ENCODE peak calls at places on chromosomes 6 and 20, in seven cellular contexts. H is IMR-90, M is K562, G is HepG2, C is HCT116, R is H1, V is GM12878. W is an unnamed sample.

GRCh38 chr6:47097092-47097945 is 55.2 kb upstream of the ADGRF1 start:
- DNase-seq in H (peak), M (peak), G (peak), C (peak), R (peak), V (peak), W (peak)

GRCh38 chr6:141097471-141097870 is 1035.3 kb upstream of the GJE1 start:
- DNase-seq in H (no peak), M (no peak), G (no peak), C (no peak), R (no peak), V (no peak), W (no peak)

GRCh38 chr6:22363166-22363965 is 66.5 kb upstream of the PRL start:
- DNase-seq in H (no peak), M (no peak), G (peak), C (no peak), R (no peak), V (no peak), W (peak)

GRCh38 chr20:55782861-55783260 is 222.5 kb downstream of the CBLN4 start:
- DNase-seq in H (no peak), M (no peak), G (no peak), C (no peak), R (no peak), V (no peak), W (no peak)

GRCh38 chr6:159254186-159254585 is 85.0 kb downstream of the FNDC1 start:
- DNase-seq in H (no peak), M (no peak), G (no peak), C (no peak), R (no peak), V (no peak), W (no peak)

GRCh38 chr20:22217712-22218352 is 366.5 kb downstream of the FOXA2 start:
- DNase-seq in H (no peak), M (no peak), G (no peak), C (no peak), R (no peak), V (no peak), W (no peak)

GRCh38 chr20:22232473-22232872 is 351.9 kb downstream of the FOXA2 start:
- DNase-seq in H (no peak), M (no peak), G (no peak), C (no peak), R (no peak), V (peak), W (no peak)

GRCh38 chr6:126060400-126060799 is 74.1 kb downstream of the TRMT11 start:
- DNase-seq in H (no peak), M (no peak), G (peak), C (no peak), R (no peak), V (no peak), W (no peak)

GRCh38 chr6:10138917-10139316 is 276.0 kb downstream of the TFAP2A start:
- DNase-seq in H (peak), M (no peak), G (no peak), C (no peak), R (no peak), V (no peak), W (peak)

GRCh38 chr6:123295181-123295580 is 299.1 kb downstream of the CLVS2 start:
- DNase-seq in H (no peak), M (no peak), G (no peak), C (no peak), R (no peak), V (no peak), W (no peak)

GRCh38 chr20:36407196-36407733 is 101.1 kb downstream of the DLGAP4 start:
- DNase-seq in H (peak), M (no peak), G (no peak), C (no peak), R (no peak), V (no peak), W (no peak)

GRCh38 chr6:7067305-7067704 is 40.5 kb upstream of the RREB1 start:
- DNase-seq in H (no peak), M (no peak), G (no peak), C (no peak), R (no peak), V (no peak), W (no peak)

GRCh38 chr20:44739952-44740351 is 5.7 kb upstream of the KCNK15 start:
- DNase-seq in H (no peak), M (no peak), G (no peak), C (no peak), R (no peak), V (no peak), W (no peak)

GRCh38 chr6:63764318-63764916 is 128.8 kb downstream of the PHF3 start:
- DNase-seq in H (peak), M (peak), G (peak), C (peak), R (no peak), V (peak), W (no peak)

GRCh38 chr6:143609501-143609900 is 68.3 kb upstream of the PHACTR2 start:
- DNase-seq in H (no peak), M (no peak), G (no peak), C (no peak), R (no peak), V (no peak), W (no peak)

GRCh38 chr6:112245511-112246203 is 8.7 kb downstream of the LAMA4 start:
- DNase-seq in H (peak), M (no peak), G (no peak), C (no peak), R (no peak), V (no peak), W (no peak)

GRCh38 chr6:13425270-13425905 is 62.0 kb downstream of the GFOD1 start:
- DNase-seq in H (no peak), M (no peak), G (no peak), C (no peak), R (no peak), V (no peak), W (no peak)

GRCh38 chr6:116329156-116329555 is 41.6 kb upstream of the DSE start:
- DNase-seq in H (peak), M (no peak), G (no peak), C (no peak), R (no peak), V (no peak), W (no peak)

GRCh38 chr20:7161690-7162089 is 394.2 kb downstream of the BMP2 start:
- DNase-seq in H (no peak), M (no peak), G (peak), C (no peak), R (no peak), V (no peak), W (no peak)

GRCh38 chr6:128487746-128488145 is 32.7 kb downstream of the PTPRK start:
- DNase-seq in H (peak), M (no peak), G (no peak), C (no peak), R (no peak), V (no peak), W (no peak)

GRCh38 chr6:117079946-117080345 is 185.4 kb upstream of the VGLL2 start:
- DNase-seq in H (no peak), M (no peak), G (no peak), C (no peak), R (no peak), V (no peak), W (no peak)

GRCh38 chr6:147434508-147434907 is 74.0 kb upstream of the SAMD5 start:
- DNase-seq in H (peak), M (no peak), G (no peak), C (no peak), R (no peak), V (no peak), W (no peak)

GRCh38 chr6:142781124-142781523 is 163.9 kb downstream of the HIVEP2 start:
- DNase-seq in H (no peak), M (no peak), G (no peak), C (no peak), R (no peak), V (no peak), W (no peak)

GRCh38 chr6:170206317-170206621 is 84.6 kb downstream of the DLL1 start:
- DNase-seq in H (no peak), M (no peak), G (no peak), C (no peak), R (no peak), V (no peak), W (no peak)

GRCh38 chr6:5547571-5547970 is 286.3 kb downstream of the FARS2 start:
- DNase-seq in H (no peak), M (no peak), G (no peak), C (no peak), R (no peak), V (no peak), W (no peak)

GRCh38 chr6:17311595-17312311 is 30.6 kb downstream of the RBM24 start:
- DNase-seq in H (peak), M (peak), G (peak), C (no peak), R (no peak), V (no peak), W (peak)

GRCh38 chr20:47127986-47128385 is 228.5 kb downstream of the ZMYND8 start:
- DNase-seq in H (no peak), M (no peak), G (no peak), C (no peak), R (no peak), V (no peak), W (no peak)

GRCh38 chr6:75349262-75349984 is 64.8 kb upstream of the TMEM30A start:
- DNase-seq in H (peak), M (peak), G (no peak), C (no peak), R (peak), V (no peak), W (no peak)

GRCh38 chr6:137117605-137118004 is 55.8 kb downstream of the IL22RA2 start:
- DNase-seq in H (no peak), M (no peak), G (no peak), C (no peak), R (no peak), V (no peak), W (no peak)

GRCh38 chr6:128731249-128732165 is 151.4 kb upstream of the LAMA2 start:
- DNase-seq in H (peak), M (no peak), G (peak), C (peak), R (no peak), V (no peak), W (peak)

GRCh38 chr6:122726649-122727048 is 52.9 kb upstream of the FABP7 start:
- DNase-seq in H (peak), M (no peak), G (peak), C (no peak), R (no peak), V (no peak), W (no peak)

GRCh38 chr6:143397229-143398222 is 53.0 kb downstream of the ADAT2 start:
- DNase-seq in H (peak), M (no peak), G (peak), C (peak), R (no peak), V (no peak), W (peak)

GRCh38 chr6:100553243-100553642 is 88.5 kb upstream of the SIM1 start:
- DNase-seq in H (no peak), M (no peak), G (no peak), C (no peak), R (no peak), V (no peak), W (no peak)

GRCh38 chr6:70411948-70412796 is 1.1 kb upstream of the FAM135A start:
- DNase-seq in H (no peak), M (no peak), G (no peak), C (no peak), R (no peak), V (no peak), W (no peak)

GRCh38 chr6:12150812-12151432 is 138.8 kb downstream of the HIVEP1 start:
- DNase-seq in H (no peak), M (peak), G (peak), C (peak), R (peak), V (no peak), W (peak)
- TF ChIP-seq RAD21 in H (peak), M (peak), G (peak), C (peak), R (peak), V (peak), W (peak)

DNA sequence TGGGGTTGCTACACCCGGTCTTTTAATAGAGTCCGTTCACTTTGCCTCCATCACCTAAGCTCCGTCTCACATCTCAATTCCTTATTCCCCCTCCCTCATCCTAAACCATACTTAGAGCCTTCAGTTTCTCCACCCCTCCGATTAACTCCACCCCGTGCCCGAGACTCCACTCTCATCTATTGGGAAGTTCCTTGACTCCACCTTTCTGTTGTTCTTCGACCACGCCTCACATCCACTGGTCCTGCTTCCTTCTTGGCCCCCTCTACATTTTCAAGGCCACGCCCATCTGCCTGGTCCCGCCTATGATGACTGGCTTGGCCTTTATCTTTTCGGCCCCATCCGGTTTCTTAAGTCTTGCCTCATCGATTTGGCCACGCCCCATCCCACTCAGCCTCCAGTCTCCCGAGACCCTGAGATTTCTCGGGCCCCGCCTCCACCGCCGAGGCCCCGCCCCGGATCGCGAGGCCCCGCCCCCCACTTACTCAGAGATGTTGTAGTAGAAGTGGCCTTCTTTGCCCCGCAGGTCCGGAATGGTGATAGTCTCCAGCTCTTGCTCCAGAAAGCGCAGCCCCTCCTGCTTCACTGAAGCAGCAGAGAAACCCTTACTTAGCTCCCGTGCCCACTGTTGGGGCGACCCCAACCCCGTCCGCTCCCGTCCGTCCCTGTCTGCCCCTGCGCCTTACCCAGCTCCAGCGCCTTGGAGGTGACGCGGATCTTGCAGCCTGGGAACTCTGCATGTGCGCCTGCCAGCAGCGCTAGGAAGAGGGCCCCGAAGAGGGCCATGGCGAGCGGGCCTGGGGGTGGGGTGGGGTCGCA is 1.1 kb downstream of the PLTP start:
- DNase-seq in H (peak), M (peak), G (no peak), C (peak), R (peak), V (peak), W (peak)
- TF ChIP-seq POLR2A in H (no peak), M (peak), G (no peak), C (no peak), R (peak), V (peak), W (no peak)

GRCh38 chr6:90297124-90297865 is 652 bp upstream of the BACH2 start:
- DNase-seq in H (no peak), M (no peak), G (no peak), C (no peak), R (no peak), V (no peak), W (no peak)
- TF ChIP-seq RAD21 in H (no peak), M (no peak), G (no peak), C (no peak), R (no peak), V (no peak), W (no peak)

DNA sequence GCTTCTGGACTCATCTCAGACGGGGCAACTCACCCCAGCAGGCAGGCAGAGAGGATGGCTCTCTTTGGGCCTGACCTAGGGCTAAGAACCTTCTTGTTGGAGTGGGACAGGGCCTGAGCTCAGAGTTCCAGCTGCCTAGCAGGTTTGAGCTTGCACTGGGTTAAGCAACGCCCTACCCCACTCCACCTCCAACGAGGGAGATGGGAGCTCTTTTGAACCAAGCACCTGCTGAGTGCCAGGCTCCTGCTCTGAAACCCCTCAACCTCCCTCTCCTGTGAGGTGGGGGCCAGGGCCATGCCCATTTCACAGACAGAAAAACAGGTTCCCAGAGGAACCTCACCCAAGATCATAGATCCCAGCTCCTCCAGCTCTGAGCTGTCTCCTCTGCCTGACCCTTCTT is 54.3 kb downstream of the SNAI1 start:
- DNase-seq in H (no peak), M (no peak), G (no peak), C (no peak), R (no peak), V (no peak), W (no peak)
- TF ChIP-seq POLR2A in H (no peak), M (no peak), G (no peak), C (no peak), R (no peak), V (no peak), W (no peak)

GRCh38 chr6:133951881-133952814 is 876 bp upstream of the TBPL1 start:
- DNase-seq in H (peak), M (peak), G (peak), C (peak), R (peak), V (no peak), W (peak)
- TF ChIP-seq RAD21 in H (peak), M (no peak), G (peak), C (peak), R (no peak), V (peak), W (no peak)

GRCh38 chr6:37141291-37142046 is 28.5 kb upstream of the PIM1 start:
- DNase-seq in H (peak), M (no peak), G (no peak), C (no peak), R (no peak), V (no peak), W (no peak)

GRCh38 chr6:37146735-37147157 is 23.2 kb upstream of the PIM1 start:
- DNase-seq in H (no peak), M (no peak), G (peak), C (no peak), R (no peak), V (no peak), W (no peak)

GRCh38 chr6:37145443-37145842 is 24.5 kb upstream of the PIM1 start:
- DNase-seq in H (no peak), M (no peak), G (no peak), C (no peak), R (no peak), V (no peak), W (no peak)

GRCh38 chr6:37142047-37142614 is 27.8 kb upstream of the PIM1 start:
- DNase-seq in H (peak), M (no peak), G (no peak), C (no peak), R (no peak), V (no peak), W (no peak)

DNA sequence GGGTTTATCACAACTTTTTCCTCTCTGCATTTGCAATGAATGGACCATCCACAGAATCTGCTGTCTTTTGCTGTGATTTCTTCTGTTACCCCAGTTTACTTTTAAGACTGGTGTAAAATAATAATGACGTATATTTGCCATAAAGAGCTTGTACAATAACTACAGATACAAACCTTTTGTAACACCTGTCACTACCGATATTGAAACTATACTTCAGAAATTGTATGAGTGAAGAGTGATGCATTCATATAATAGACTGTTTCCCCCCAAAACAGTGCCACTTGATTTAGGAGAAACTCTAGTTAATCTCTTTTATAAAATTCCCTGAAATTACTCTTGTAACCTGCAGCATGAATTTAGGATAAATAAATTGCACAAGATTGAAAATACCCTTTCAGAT is 26.4 kb upstream of the PIM1 start:
- DNase-seq in H (no peak), M (no peak), G (no peak), C (no peak), R (no peak), V (no peak), W (no peak)
- TF ChIP-seq POLR2A in H (no peak), M (no peak), G (no peak), C (no peak), R (no peak), V (no peak), W (no peak)

DNA sequence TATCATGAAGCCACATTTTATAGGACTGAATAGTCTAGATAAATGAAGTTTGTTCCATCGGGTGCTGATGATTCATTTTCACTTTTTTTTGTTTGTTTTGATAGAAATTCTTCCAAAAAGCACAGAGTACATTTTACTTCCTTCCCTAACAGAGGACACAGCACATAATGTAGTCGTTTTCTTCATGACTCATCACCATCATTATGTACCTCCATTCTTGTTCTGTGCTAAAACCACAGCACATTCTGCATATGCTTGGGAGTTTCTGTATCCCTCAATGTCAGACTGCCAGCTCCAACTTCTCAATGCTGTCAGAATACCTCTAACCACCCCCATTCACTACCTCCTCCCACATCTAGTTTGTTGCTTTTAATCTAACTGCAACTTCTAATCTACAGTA is 1004.9 kb upstream of the ADGRB3 start:
- DNase-seq in H (peak), M (no peak), G (no peak), C (no peak), R (no peak), V (no peak), W (no peak)
- TF ChIP-seq RAD21 in H (no peak), M (no peak), G (no peak), C (no peak), R (no peak), V (no peak), W (no peak)

W was measured in A549.